ENCODE peak calls at places on chromosomes 6 and 20, in seven cellular contexts. C is heart left ventricle, A is transverse colon, I is esophagus squamous epithelium, Z is tibial nerve, T is breast epithelium, P is H54. D is an unnamed sample.

GRCh38 chr6:119717942-119718341 is 368.4 kb upstream of the MAN1A1 start:
- DNase-seq in A (no peak), I (no peak), C (no peak), T (no peak), Z (no peak), P (no peak), D (no peak)

GRCh38 chr20:3864518-3864917 is 17.9 kb downstream of the MAVS start:
- DNase-seq in I (no peak), Z (no peak), P (no peak), T (no peak), A (no peak), C (no peak), D (no peak)

GRCh38 chr6:18016133-18016532 is 28.7 kb upstream of the KIF13A start:
- DNase-seq in C (no peak), I (no peak), P (no peak), A (no peak), Z (no peak), T (no peak), D (no peak)

GRCh38 chr6:11909696-11910132 is 102.4 kb upstream of the HIVEP1 start:
- DNase-seq in C (no peak), P (no peak), A (no peak), T (no peak), I (no peak), Z (no peak), D (no peak)

GRCh38 chr6:166575190-166575589 is 11.3 kb downstream of the RAMACL start:
- DNase-seq in Z (no peak), A (no peak), P (no peak), C (peak), I (no peak), T (no peak), D (no peak)

GRCh38 chr6:2558098-2558770 is 192.5 kb downstream of the MYLK4 start:
- DNase-seq in Z (no peak), T (no peak), I (no peak), P (no peak), A (no peak), C (no peak), D (no peak)

GRCh38 chr6:144104898-144105487 is 9.6 kb upstream of the SF3B5 start:
- DNase-seq in C (no peak), Z (no peak), A (no peak), T (no peak), I (no peak), P (peak), D (peak)

GRCh38 chr20:16423311-16424212 is 149.7 kb downstream of the KIF16B start:
- DNase-seq in C (no peak), P (no peak), I (no peak), A (no peak), T (no peak), Z (no peak), D (no peak)

GRCh38 chr6:160978141-160978926 is 13.2 kb upstream of the MAP3K4 start:
- DNase-seq in A (no peak), T (no peak), I (no peak), C (no peak), Z (no peak), P (no peak), D (no peak)

GRCh38 chr6:40778186-40778585 is 191.0 kb upstream of the LRFN2 start:
- DNase-seq in P (peak), A (no peak), Z (no peak), I (no peak), T (no peak), C (no peak), D (no peak)

GRCh38 chr6:170271771-170272314 is 19.0 kb downstream of the DLL1 start:
- DNase-seq in P (no peak), C (no peak), I (no peak), T (no peak), A (peak), Z (no peak), D (no peak)

GRCh38 chr6:163860194-163861081 is 445.9 kb downstream of the QKI start:
- DNase-seq in C (no peak), T (no peak), Z (no peak), I (no peak), P (no peak), A (no peak), D (peak)

GRCh38 chr6:163866192-163866591 is 451.7 kb downstream of the QKI start:
- DNase-seq in I (no peak), P (no peak), A (no peak), T (no peak), C (peak), Z (no peak), D (peak)

GRCh38 chr6:163863565-163863964 is 449.0 kb downstream of the QKI start:
- DNase-seq in A (no peak), T (no peak), C (no peak), Z (no peak), P (no peak), I (no peak), D (no peak)

GRCh38 chr6:163865380-163865779 is 450.9 kb downstream of the QKI start:
- DNase-seq in I (no peak), A (no peak), T (no peak), P (no peak), C (no peak), Z (no peak), D (no peak)

DNA sequence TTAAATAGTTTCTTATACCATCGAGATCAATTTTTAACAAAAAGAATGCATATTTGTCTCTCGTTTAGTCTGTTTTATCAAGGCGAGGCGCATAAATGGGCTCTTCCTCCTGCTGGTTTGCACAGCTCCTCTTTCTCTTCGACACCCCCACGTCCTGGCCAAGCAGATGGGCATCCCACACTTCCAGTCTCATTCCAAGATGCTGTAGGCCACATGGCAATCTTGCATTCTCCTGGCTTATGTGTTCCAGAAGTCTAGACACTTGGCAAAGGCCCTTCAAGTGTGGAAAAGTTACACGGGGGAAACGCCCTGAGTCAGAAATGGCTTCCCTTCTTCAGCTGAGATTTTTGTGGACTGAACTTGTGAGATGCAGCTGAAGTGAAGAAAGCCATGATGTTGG is 447.1 kb downstream of the QKI start:
- DNase-seq in P (no peak), T (no peak), C (no peak), Z (no peak), I (no peak), A (no peak), D (peak)
- TF ChIP-seq POLR2A in P (no peak), T (no peak), C (no peak), Z (no peak), I (no peak), A (no peak), D (no peak)

GRCh38 chr6:75208564-75209431 is 2.9 kb upstream of the COL12A1 start:
- DNase-seq in P (peak), A (peak), C (peak), Z (peak), T (peak), I (peak), D (peak)
- TF ChIP-seq POLR2A in P (no peak), A (no peak), C (no peak), Z (no peak), T (no peak), I (no peak), D (no peak)

GRCh38 chr20:36465109-36466080 is 75.9 kb upstream of the MYL9 start:
- DNase-seq in T (no peak), C (peak), P (peak), I (no peak), Z (peak), A (peak), D (peak)
- TF ChIP-seq POLR2A in T (no peak), C (peak), P (peak), I (no peak), Z (no peak), A (peak), D (no peak)

GRCh38 chr20:63658749-63659187 is 656 bp downstream of the RTEL1 start:
- DNase-seq in C (peak), I (no peak), P (no peak), T (no peak), Z (no peak), A (no peak), D (peak)
- TF ChIP-seq POLR2A in C (no peak), I (no peak), P (no peak), T (no peak), Z (no peak), A (no peak), D (no peak)

GRCh38 chr6:110853754-110854477 is 20.7 kb upstream of the AMD1 start:
- DNase-seq in T (no peak), I (no peak), P (no peak), C (no peak), A (no peak), Z (no peak), D (no peak)

GRCh38 chr6:110856296-110856695 is 18.3 kb upstream of the AMD1 start:
- DNase-seq in Z (no peak), A (no peak), T (no peak), C (no peak), I (no peak), P (no peak), D (no peak)

GRCh38 chr6:110858562-110859214 is 15.9 kb upstream of the AMD1 start:
- DNase-seq in Z (no peak), T (no peak), P (no peak), C (no peak), A (no peak), I (no peak), D (no peak)

GRCh38 chr6:110858016-110858415 is 16.6 kb upstream of the AMD1 start:
- DNase-seq in P (no peak), I (no peak), T (no peak), A (no peak), Z (no peak), C (no peak), D (no peak)

DNA sequence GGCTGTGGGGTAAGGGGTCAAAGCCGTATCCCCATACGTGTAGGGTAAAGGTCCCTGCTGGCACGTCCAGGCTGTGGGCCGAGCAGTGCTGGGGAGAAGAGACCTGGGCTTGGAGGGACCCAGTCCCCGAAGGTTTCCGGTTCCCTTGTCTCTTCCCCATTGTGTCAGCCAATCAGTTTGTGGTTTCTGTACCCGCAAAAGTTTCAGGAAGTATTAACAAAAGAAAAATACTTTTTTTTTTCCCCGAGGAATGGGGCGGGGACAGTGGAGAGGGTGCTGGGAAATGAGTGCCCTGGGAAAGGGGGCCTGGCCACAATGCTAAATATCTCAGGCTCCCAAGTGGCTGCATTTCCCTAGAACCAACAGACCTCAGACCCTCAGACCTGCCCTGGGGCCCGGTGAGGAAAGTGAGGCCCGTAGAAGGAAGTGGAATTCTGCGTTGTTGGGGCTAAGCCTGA is 15.2 kb upstream of the AMD1 start:
- DNase-seq in Z (no peak), A (no peak), C (peak), I (no peak), P (no peak), T (no peak), D (no peak)
- TF ChIP-seq POLR2A in Z (no peak), A (no peak), C (no peak), I (no peak), P (no peak), T (no peak), D (no peak)

D was measured in erythroblast.